ENCODE peak calls at places on chromosomes 5 and 9, in six cellular contexts. F is heart right ventricle, E is AG09309, L is epithelial cell of esophagus, D is tibial artery, P is GM23338. B is an unnamed sample.

GRCh38 chr5:144048254-144048856 is 122.1 kb downstream of the YIPF5 start:
- DNase-seq in F (no peak), D (no peak), P (no peak), E (no peak), L (no peak), B (no peak)

GRCh38 chr9:113654605-113655193 is 191.2 kb downstream of the RGS3 start:
- DNase-seq in D (no peak), E (no peak), F (peak; percentile 68), P (no peak), L (no peak), B (no peak)

GRCh38 chr5:37849641-37850040 is 9.8 kb upstream of the GDNF start:
- DNase-seq in L (no peak), E (no peak), F (no peak), D (no peak), P (no peak), B (no peak)

GRCh38 chr5:131005963-131006684 is 158.9 kb downstream of the HINT1 start:
- DNase-seq in P (peak; percentile 47), D (no peak), F (no peak), L (no peak), E (no peak), B (no peak)

GRCh38 chr9:104856413-104856941 is 71.5 kb downstream of the ABCA1 start:
- DNase-seq in F (no peak), P (no peak), D (no peak), L (peak; percentile 81), E (no peak), B (no peak)

GRCh38 chr5:128304121-128304520 is 220.6 kb downstream of the SLC12A2 start:
- DNase-seq in P (no peak), L (peak; percentile 91), D (no peak), F (no peak), E (peak; percentile 34), B (no peak)

GRCh38 chr9:111107141-111107540 is 68.9 kb upstream of the LPAR1 start:
- DNase-seq in P (no peak), E (no peak), F (no peak), D (no peak), L (no peak), B (no peak)

GRCh38 chr5:151926186-151926585 is 1.5 kb upstream of the GLRA1 start:
- DNase-seq in F (no peak), D (no peak), L (no peak), E (no peak), P (no peak), B (no peak)

GRCh38 chr5:1185652-1186350 is 15.6 kb upstream of the SLC6A19 start:
- DNase-seq in F (no peak), E (no peak), D (no peak), P (no peak), L (no peak), B (no peak)

GRCh38 chr5:78621269-78621871 is 27.2 kb downstream of the LHFPL2 start:
- DNase-seq in D (no peak), E (no peak), L (peak; percentile 29), F (no peak), P (no peak), B (no peak)

GRCh38 chr9:107007361-107007760 is 144.4 kb downstream of the ZNF462 start:
- DNase-seq in F (no peak), P (no peak), D (no peak), E (no peak), L (no peak), B (no peak)

GRCh38 chr9:113528088-113528487 is 64.6 kb downstream of the RGS3 start:
- DNase-seq in F (no peak), L (peak; percentile 17), E (no peak), P (no peak), D (no peak), B (no peak)

GRCh38 chr9:90641868-90642558 is 611 bp downstream of the DIRAS2 start:
- DNase-seq in L (peak; percentile 4), F (no peak), E (no peak), P (peak; percentile 24), D (no peak), B (no peak)

GRCh38 chr5:79407591-79407990 is 106.3 kb downstream of the HOMER1 start:
- DNase-seq in D (no peak), E (no peak), P (no peak), F (no peak), L (no peak), B (no peak)

GRCh38 chr5:83741571-83741970 is 20.9 kb upstream of the HAPLN1 start:
- DNase-seq in L (no peak), E (no peak), D (no peak), P (no peak), F (no peak), B (no peak)

GRCh38 chr5:141681695-141682641 is at the start of gene ARAP3:
- DNase-seq in E (no peak), L (peak; percentile 89), P (peak; percentile 85), F (peak; percentile 90), D (peak; percentile 79), B (peak; percentile 78)

GRCh38 chr5:131795879-131796792 is 681 bp downstream of the FNIP1 start:
- DNase-seq in F (peak; percentile 78), D (peak; percentile 78), P (peak; percentile 68), E (no peak), L (peak; percentile 68), B (peak; percentile 57)

GRCh38 chr5:116473706-116474105 is 100.9 kb downstream of the SEMA6A start:
- DNase-seq in F (no peak), L (no peak), E (no peak), P (no peak), D (no peak), B (no peak)

GRCh38 chr5:116476903-116477537 is 97.6 kb downstream of the SEMA6A start:
- DNase-seq in P (no peak), D (no peak), F (no peak), E (no peak), L (peak; percentile 48), B (no peak)

GRCh38 chr5:116468583-116468982 is 106.0 kb downstream of the SEMA6A start:
- DNase-seq in P (no peak), L (no peak), F (no peak), D (no peak), E (no peak), B (no peak)

GRCh38 chr5:116475232-116475828 is 99.3 kb downstream of the SEMA6A start:
- DNase-seq in P (no peak), F (no peak), D (no peak), E (no peak), L (no peak), B (no peak)

DNA sequence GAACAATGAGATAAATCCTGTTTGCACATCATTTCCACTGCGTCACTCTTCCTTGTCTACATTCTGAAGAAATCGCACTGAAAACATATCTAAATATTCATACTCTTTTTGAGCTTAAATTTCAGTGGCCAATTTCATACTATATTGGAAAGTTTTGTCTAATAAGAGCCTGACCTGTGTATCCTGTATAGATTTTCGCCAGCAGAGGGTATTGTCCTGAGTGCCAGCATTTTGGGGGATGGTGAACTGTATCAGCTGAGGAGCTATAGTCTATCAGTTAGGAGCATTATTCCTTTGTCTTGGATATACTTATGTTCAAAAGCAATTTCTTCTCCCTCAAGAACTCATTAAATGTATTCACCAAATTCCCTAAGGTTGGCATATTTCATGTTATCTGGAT is 102.3 kb downstream of the SEMA6A start:
- DNase-seq in F (no peak), L (no peak), D (no peak), P (no peak), E (no peak), B (no peak)
- TF ChIP-seq CTCF in F (no peak), L (no peak), D (no peak), P (no peak), E (no peak), B (no peak)

DNA sequence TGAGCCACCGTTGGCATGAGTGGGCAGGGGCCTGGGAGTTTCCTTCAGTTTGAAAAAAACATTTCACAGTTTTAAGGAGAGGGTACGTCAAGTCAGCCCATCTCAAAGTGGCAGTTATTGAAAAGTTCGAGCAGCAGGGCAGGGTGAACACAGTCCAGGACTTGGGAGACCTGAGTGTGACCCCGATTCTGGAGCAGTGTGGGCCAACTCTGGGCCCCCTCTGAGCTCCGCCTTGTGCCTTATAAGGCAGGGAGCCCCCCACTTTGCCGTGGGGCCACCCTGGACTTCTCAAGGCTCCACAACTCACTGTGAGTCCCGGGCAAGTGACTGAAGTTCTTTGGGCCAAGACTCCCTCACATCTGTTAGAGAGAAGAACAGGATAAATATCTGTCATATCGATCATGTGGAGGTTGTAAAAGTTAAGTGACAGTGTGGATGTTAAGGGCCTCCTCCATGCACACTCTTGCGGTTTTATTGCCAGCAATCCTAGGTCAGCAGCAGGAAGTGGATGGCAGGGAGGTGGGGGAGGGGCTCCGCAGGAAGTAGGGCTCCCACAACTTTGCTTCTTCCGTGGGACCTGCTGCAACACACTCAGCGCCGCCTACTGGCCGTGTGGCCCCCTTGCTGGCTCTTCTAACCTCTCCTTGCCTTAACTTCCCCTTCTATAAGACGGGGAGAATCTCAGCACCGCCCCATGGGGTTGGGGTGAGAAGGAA is 38.4 kb downstream of the HRH2 start:
- DNase-seq in E (no peak), D (peak; percentile 71), F (peak; percentile 80), L (no peak), P (peak; percentile 92), B (peak; percentile 92)
- TF ChIP-seq CTCF in E (peak; percentile 59), D (peak; percentile 41), F (peak; percentile 56), L (no peak), P (peak; percentile 91), B (peak; percentile 98)

GRCh38 chr5:121019734-121020133 is 555.6 kb downstream of the PRR16 start:
- DNase-seq in F (no peak), L (no peak), P (no peak), E (no peak), D (no peak), B (no peak)

GRCh38 chr5:121027636-121028035 is 563.5 kb downstream of the PRR16 start:
- DNase-seq in F (no peak), E (no peak), P (no peak), D (no peak), L (no peak), B (no peak)

GRCh38 chr5:121025671-121026070 is 561.6 kb downstream of the PRR16 start:
- DNase-seq in F (no peak), D (no peak), L (no peak), P (no peak), E (no peak), B (no peak)

GRCh38 chr5:121021688-121022087 is 557.6 kb downstream of the PRR16 start:
- DNase-seq in E (no peak), D (no peak), P (no peak), L (no peak), F (no peak), B (no peak)

DNA sequence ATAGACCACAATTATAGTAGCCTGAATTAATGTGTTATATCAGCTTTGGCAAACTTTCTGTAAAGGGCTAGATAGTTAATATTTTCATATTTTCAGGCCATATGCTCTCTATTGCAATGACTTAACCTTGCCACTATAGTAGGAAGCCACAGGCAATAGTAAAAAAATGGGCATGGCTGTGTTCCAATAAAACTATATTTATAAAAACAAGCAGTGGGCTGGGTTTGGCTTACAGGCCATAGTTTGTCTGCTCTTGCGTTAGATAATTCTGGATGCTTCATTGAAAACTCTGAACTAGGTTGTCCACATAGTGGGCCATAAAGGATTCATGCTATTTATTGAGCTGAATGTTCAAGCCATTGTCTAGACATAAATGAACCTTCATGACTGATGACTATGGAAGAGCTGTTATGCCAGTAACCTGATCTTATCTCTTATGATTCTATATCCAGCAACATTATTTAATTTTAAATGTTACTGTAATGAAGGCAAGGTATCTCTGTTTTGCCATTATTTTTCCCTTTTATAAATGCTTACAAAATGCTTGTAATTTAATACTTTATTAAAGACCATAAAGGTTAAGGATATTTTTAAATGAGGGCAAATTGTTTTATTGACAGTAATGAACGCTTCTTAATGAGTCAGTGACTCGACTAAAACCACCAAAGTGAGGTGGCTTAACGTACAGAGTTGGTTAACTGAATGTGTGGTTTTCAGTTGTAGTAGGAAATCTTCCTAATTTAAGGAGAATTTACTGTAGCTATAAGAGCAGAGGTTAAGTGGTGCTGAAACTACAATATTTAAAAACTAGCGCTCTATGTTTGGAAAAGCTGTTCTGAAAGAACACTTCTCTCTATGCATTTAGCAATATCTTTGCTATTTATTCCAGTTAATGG is 560.6 kb downstream of the PRR16 start:
- DNase-seq in E (no peak), L (no peak), P (no peak), F (no peak), D (no peak), B (no peak)
- TF ChIP-seq CTCF in E (no peak), L (no peak), P (no peak), F (no peak), D (no peak), B (no peak)

GRCh38 chr9:133184971-133185370 is 21.3 kb upstream of the GBGT1 start:
- DNase-seq in E (peak; percentile 37), D (no peak), L (peak; percentile 73), P (peak; percentile 75), F (no peak), B (no peak)
- TF ChIP-seq CTCF in E (peak; percentile 67), D (peak; percentile 53), L (peak; percentile 74), P (peak; percentile 73), F (peak; percentile 71), B (peak; percentile 43)

B was measured in CD14-positive monocyte.